ENCODE peak calls at places on chromosomes 7 and 10, in five cellular contexts. One of them, this sample, is unnamed.

GRCh38 chr7:2826806-2827205 is 17.3 kb downstream of the GNA12 start:
- DNase-seq in psoas muscle: no peak
- DNase-seq in spleen: no peak
- DNase-seq in WTC11: no peak
- DNase-seq in T-helper 2 cell: no peak
- DNase-seq in this sample: peak

GRCh38 chr10:121043124-121043849 is 192.1 kb downstream of the WDR11 start:
- DNase-seq in T-helper 2 cell: no peak
- DNase-seq in WTC11: no peak
- DNase-seq in spleen: no peak
- DNase-seq in psoas muscle: no peak
- DNase-seq in this sample: no peak

GRCh38 chr10:95683966-95684365 is 9.8 kb downstream of the TCTN3 start:
- DNase-seq in WTC11: no peak
- DNase-seq in spleen: no peak
- DNase-seq in T-helper 2 cell: no peak
- DNase-seq in psoas muscle: no peak
- DNase-seq in this sample: no peak

GRCh38 chr10:50392966-50393718 is 141.8 kb upstream of the ASAH2 start:
- DNase-seq in WTC11: no peak
- DNase-seq in spleen: no peak
- DNase-seq in psoas muscle: no peak
- DNase-seq in T-helper 2 cell: no peak
- DNase-seq in this sample: peak

GRCh38 chr10:63145782-63146181 is 12.7 kb downstream of the NRBF2 start:
- DNase-seq in psoas muscle: no peak
- DNase-seq in WTC11: no peak
- DNase-seq in T-helper 2 cell: no peak
- DNase-seq in spleen: no peak
- DNase-seq in this sample: no peak

GRCh38 chr10:55629792-55630490 is 731.1 kb downstream of the ZWINT start:
- DNase-seq in spleen: peak
- DNase-seq in T-helper 2 cell: no peak
- DNase-seq in psoas muscle: no peak
- DNase-seq in WTC11: peak
- DNase-seq in this sample: no peak

GRCh38 chr7:42932861-42933591 is 850 bp downstream of the MRPL32 start:
- DNase-seq in spleen: no peak
- DNase-seq in T-helper 2 cell: no peak
- DNase-seq in WTC11: no peak
- DNase-seq in psoas muscle: no peak
- DNase-seq in this sample: no peak

GRCh38 chr10:77806511-77807157 is 119.9 kb downstream of the DLG5 start:
- DNase-seq in spleen: peak
- DNase-seq in WTC11: no peak
- DNase-seq in psoas muscle: no peak
- DNase-seq in T-helper 2 cell: no peak
- DNase-seq in this sample: no peak

GRCh38 chr7:113267271-113267670 is 148.9 kb upstream of the SMIM30 start:
- DNase-seq in WTC11: no peak
- DNase-seq in spleen: no peak
- DNase-seq in T-helper 2 cell: no peak
- DNase-seq in psoas muscle: no peak
- DNase-seq in this sample: no peak

GRCh38 chr7:115410427-115410805 is 488.5 kb downstream of the MDFIC start:
- DNase-seq in T-helper 2 cell: no peak
- DNase-seq in psoas muscle: no peak
- DNase-seq in spleen: no peak
- DNase-seq in WTC11: no peak
- DNase-seq in this sample: no peak

GRCh38 chr10:24370877-24371276 is 161.9 kb downstream of the KIAA1217 start:
- DNase-seq in T-helper 2 cell: no peak
- DNase-seq in psoas muscle: no peak
- DNase-seq in spleen: no peak
- DNase-seq in WTC11: no peak
- DNase-seq in this sample: no peak

GRCh38 chr7:13037216-13037615 is 349.8 kb downstream of the ARL4A start:
- DNase-seq in WTC11: no peak
- DNase-seq in spleen: no peak
- DNase-seq in T-helper 2 cell: no peak
- DNase-seq in psoas muscle: no peak
- DNase-seq in this sample: no peak

GRCh38 chr7:32937344-32938174 is 19.7 kb upstream of the FKBP9 start:
- DNase-seq in WTC11: no peak
- DNase-seq in T-helper 2 cell: no peak
- DNase-seq in psoas muscle: peak
- DNase-seq in spleen: no peak
- DNase-seq in this sample: no peak

GRCh38 chr7:90723233-90723632 is 127.1 kb downstream of the CDK14 start:
- DNase-seq in WTC11: no peak
- DNase-seq in psoas muscle: no peak
- DNase-seq in T-helper 2 cell: no peak
- DNase-seq in spleen: no peak
- DNase-seq in this sample: no peak